ENCODE peak calls at places on chromosomes 16 and 17, in four cellular contexts. T is upper lobe of left lung, O is fibroblast of lung, B is thyroid gland. G is an unnamed sample.

GRCh38 chr17:55334285-55334684 is 69.5 kb downstream of the HLF start:
- DNase-seq in T (no peak), O (no peak), B (no peak), G (no peak)

GRCh38 chr17:36993227-36993626 is 44.5 kb downstream of the AATF start:
- DNase-seq in T (no peak), O (no peak), B (no peak), G (no peak)

GRCh38 chr16:86031141-86031678 is 132.2 kb downstream of the IRF8 start:
- DNase-seq in T (no peak), O (no peak), B (no peak), G (no peak)

GRCh38 chr17:66715745-66716156 is 119.2 kb upstream of the CACNG5 start:
- DNase-seq in T (no peak), O (peak), B (no peak), G (peak)

GRCh38 chr17:77254961-77255741 is 114.4 kb downstream of the SEC14L1 start:
- DNase-seq in T (peak), O (peak), B (peak), G (no peak)

GRCh38 chr16:13036600-13036999 is 135.2 kb downstream of the SHISA9 start:
- DNase-seq in T (no peak), O (peak), B (peak), G (peak)

GRCh38 chr17:79233916-79234551 is 159.4 kb downstream of the ENGASE start:
- DNase-seq in T (no peak), O (no peak), B (no peak), G (no peak)

GRCh38 chr16:79651363-79651762 is 50.8 kb upstream of the MAF start:
- DNase-seq in T (peak), O (peak), B (peak), G (peak)

GRCh38 chr17:4598776-4599504 is 14.6 kb downstream of the SMTNL2 start:
- DNase-seq in T (no peak), O (peak), B (peak), G (no peak)

GRCh38 chr17:71208111-71208704 is 912.6 kb upstream of the SOX9 start:
- DNase-seq in T (no peak), O (peak), B (no peak), G (no peak)

GRCh38 chr17:12995896-12996295 is 21.9 kb downstream of the ELAC2 start:
- DNase-seq in T (no peak), O (no peak), B (no peak), G (no peak)

GRCh38 chr16:48556913-48557351 is 53.0 kb downstream of the N4BP1 start:
- DNase-seq in T (no peak), O (peak), B (no peak), G (no peak)

GRCh38 chr16:2819939-2820835 is 3.1 kb downstream of the PRSS21 start:
- DNase-seq in T (no peak), O (no peak), B (no peak), G (no peak)

GRCh38 chr16:66240996-66241395 is 125.5 kb upstream of the CDH5 start:
- DNase-seq in T (no peak), O (no peak), B (no peak), G (no peak)

GRCh38 chr17:45123076-45123770 is 9.1 kb downstream of the PLCD3 start:
- DNase-seq in T (no peak), O (no peak), B (no peak), G (no peak)

GRCh38 chr17:48441231-48441711 is 11.3 kb upstream of the SKAP1 start:
- DNase-seq in T (no peak), O (no peak), B (no peak), G (no peak)

GRCh38 chr17:79325707-79326106 is 251.1 kb downstream of the ENGASE start:
- DNase-seq in T (no peak), O (no peak), B (no peak), G (no peak)

GRCh38 chr17:45020354-45021138 is 30.9 kb downstream of the DCAKD start:
- DNase-seq in T (no peak), O (peak), B (peak), G (peak)

GRCh38 chr16:87681990-87682570 is 79.8 kb downstream of the JPH3 start:
- DNase-seq in T (no peak), O (peak), B (no peak), G (peak)

GRCh38 chr16:84548971-84549844 is 44.7 kb upstream of the MEAK7 start:
- DNase-seq in T (no peak), O (no peak), B (no peak), G (no peak)

GRCh38 chr17:57519199-57519598 is 225.9 kb downstream of the CCDC182 start:
- DNase-seq in T (no peak), O (peak), B (peak), G (no peak)

GRCh38 chr17:49645654-49646053 is 32.2 kb downstream of the SPOP start:
- DNase-seq in T (no peak), O (no peak), B (no peak), G (no peak)

GRCh38 chr16:9033125-9033830 is 58.2 kb upstream of the HAPSTR1 start:
- DNase-seq in T (peak), O (peak), B (peak), G (no peak)

GRCh38 chr17:51640108-51640622 is 379.8 kb downstream of the UTP18 start:
- DNase-seq in T (no peak), O (no peak), B (no peak), G (no peak)

GRCh38 chr17:38595892-38596291 is 9.9 kb downstream of the SRCIN1 start:
- DNase-seq in T (no peak), O (no peak), B (no peak), G (no peak)

GRCh38 chr17:28173071-28173561 is 130.6 kb downstream of the NLK start:
- DNase-seq in T (no peak), O (no peak), B (no peak), G (no peak)

GRCh38 chr17:66691644-66692500 is 143.0 kb upstream of the CACNG5 start:
- DNase-seq in T (peak), O (peak), B (no peak), G (peak)

GRCh38 chr17:2388705-2389099 is 12.2 kb downstream of the MNT start:
- DNase-seq in T (no peak), O (no peak), B (no peak), G (no peak)

GRCh38 chr17:68821860-68822693 is 133.1 kb downstream of the ABCA8 start:
- DNase-seq in T (no peak), O (peak), B (no peak), G (peak)

GRCh38 chr16:11030990-11031510 is 86.7 kb downstream of the CLEC16A start:
- DNase-seq in T (no peak), O (no peak), B (no peak), G (no peak)

DNA sequence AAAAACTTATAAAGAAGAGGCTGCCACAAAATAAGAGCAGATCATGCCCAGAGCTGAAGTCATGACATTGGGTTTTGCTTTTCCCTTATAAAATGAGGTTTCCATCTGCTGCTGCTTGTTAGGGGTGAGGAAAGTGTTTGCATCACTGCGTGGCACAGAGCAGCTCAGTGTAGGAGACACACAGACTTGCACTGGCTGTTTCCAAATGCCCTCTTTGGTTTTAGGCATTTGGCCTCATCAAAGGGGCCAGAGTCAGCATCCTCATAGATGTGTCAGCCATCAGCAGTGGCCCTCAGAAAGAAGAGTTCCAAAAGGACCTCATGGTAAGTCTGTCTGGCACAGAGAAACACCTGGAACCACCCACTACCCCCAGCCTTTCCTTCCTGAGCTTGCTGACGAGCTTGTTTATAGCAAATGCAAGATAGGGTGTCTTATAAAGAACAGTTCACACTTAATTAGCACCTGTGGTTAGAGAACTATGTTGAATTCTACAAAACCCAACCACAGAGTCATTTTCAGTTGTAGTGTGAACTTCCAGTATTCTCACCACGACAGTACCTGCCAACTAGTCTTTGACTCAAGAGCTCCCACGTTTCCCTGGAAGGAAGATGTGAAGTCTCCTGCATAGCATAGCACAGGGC is 17.0 kb downstream of the VWA3A start:
- DNase-seq in T (no peak), O (no peak), B (no peak), G (no peak)
- H3K4me3 ChIP-seq in T (no peak), O (no peak), B (no peak), G (no peak)

GRCh38 chr16:89491238-89491869 is 993 bp upstream of the ANKRD11 start:
- DNase-seq in T (no peak), O (peak), B (no peak), G (no peak)
- TF ChIP-seq CTCF in T (no peak), O (no peak), B (no peak), G (no peak)

DNA sequence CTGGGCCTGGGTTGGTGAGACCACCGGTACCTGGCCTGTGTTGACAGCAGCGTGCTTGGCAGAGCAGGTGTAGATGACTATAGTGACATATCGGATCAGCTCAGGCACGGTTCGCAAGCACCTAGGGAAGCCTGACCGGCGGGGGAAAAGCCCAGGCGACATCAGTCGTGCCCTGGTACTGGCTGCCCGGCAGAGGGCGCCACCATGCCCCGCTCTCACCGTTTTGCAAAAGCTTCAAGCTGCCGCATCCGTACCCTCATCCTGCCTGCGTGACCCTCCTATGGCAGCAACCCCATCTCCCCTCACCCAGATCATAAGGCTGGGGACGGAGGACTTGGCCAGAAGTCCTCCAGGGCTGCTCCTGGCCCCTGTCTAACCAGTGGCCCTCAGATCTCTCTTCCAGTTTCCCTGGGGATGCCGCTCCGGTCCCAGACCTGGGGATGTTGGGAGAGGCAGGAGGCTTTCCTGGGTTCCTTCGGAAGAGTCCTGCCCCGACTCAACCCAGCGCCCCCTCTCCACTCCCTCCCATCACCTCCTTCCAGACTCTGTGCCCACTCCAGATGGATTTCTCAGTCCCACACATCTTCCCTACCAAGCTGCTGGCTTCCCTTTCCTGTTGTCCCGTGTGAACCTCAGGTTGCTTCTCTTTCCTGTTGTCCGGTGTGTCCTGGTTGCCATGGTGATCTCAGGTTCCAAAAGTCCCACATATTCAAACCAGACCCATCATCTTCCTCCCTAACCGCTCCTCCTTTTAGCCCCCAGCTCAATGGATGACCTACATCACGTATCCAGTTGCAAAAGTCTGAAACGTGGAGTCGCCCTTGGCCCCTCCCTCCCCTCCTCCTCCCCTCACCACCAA is 13.7 kb downstream of the ALOX12B start:
- DNase-seq in T (peak), O (peak), B (peak), G (no peak)
- H3K4me3 ChIP-seq in T (no peak), O (no peak), B (no peak), G (no peak)

GRCh38 chr17:34892864-34893263 is 68.4 kb downstream of the CCT6B start:
- DNase-seq in T (no peak), O (no peak), B (no peak), G (no peak)
- TF ChIP-seq CTCF in T (no peak), O (peak), B (peak), G (no peak)

DNA sequence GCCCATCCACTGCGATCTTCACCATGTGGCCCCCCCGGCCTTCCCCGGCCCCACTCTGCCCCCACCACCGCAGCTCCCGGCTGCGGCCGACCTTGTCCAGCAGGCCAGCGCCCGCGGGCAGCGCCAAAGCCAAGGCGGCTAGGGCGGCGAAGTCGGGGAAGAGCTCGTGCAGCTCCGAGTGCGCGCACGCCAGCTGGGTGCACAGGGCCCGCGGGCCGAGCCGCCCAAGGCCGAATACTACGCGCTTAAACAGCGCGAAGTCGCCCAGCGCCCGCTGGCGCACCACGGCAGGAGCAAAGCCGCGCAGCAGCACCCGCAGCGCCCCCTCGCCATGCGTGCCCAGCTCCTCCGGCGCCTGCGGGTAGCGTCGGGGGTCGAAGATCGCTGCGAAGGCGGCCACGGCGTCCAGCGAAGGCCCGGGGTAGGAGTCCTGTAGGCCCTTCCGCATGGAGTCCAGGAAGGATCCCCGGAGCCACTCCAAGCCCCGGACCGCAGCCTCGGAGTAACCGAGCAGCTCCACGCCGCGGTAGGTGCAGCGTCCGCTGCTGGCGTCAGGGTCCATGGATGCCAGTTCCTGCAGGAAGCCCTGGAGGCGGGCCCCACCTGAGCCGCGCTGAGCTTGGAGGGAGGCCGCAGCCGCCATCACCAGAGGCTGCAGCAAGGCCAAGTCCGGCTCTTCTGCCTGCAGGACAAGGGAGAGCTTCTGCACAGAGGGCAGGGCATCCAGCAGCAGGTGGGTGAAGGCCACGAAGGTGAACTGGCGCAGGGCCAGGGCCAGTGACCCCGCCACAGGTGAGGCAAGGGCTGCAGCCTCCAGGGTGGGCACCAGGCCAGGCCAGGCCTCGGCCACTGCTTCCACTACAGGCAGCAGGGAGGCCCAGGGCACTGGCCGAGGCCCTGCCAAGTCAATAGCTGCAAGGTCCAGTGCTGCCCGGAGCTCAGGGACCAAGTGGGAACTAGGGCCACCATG is 10.3 kb downstream of the C17orf113 start:
- DNase-seq in T (no peak), O (no peak), B (no peak), G (no peak)
- H3K4me3 ChIP-seq in T (no peak), O (no peak), B (no peak), G (no peak)

GRCh38 chr17:15447928-15448579 is 19.4 kb downstream of the CDRT4 start:
- DNase-seq in T (no peak), O (no peak), B (no peak), G (no peak)

GRCh38 chr17:15442316-15443185 is 24.9 kb downstream of the CDRT4 start:
- DNase-seq in T (no peak), O (no peak), B (no peak), G (no peak)

GRCh38 chr17:15444805-15445204 is 22.6 kb downstream of the CDRT4 start:
- DNase-seq in T (no peak), O (no peak), B (no peak), G (no peak)

GRCh38 chr17:15448580-15448956 is 18.9 kb downstream of the CDRT4 start:
- DNase-seq in T (no peak), O (no peak), B (no peak), G (no peak)

DNA sequence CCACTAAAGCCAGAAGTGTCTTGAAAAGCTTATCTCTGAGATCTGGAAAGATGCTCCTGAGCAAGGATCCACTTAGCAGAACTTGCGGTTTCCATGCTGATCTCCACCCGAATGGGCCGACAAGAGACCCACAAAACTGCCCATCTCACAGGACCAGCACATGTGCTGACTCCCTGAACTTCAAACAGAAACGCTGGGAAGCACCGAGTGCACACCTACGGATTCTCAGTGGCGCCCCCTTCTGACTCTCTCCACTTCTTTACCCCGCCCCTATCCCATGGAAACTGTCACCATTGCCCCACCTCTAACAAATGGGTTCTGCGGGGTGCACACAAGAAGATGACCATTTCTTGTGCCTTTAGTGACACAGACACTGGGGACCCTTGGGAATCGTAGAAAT is 21.4 kb downstream of the CDRT4 start:
- DNase-seq in T (no peak), O (no peak), B (no peak), G (no peak)
- TF ChIP-seq CTCF in T (no peak), O (no peak), B (no peak), G (no peak)

GRCh38 chr17:76148015-76148326 is 6.9 kb upstream of the FOXJ1 start:
- DNase-seq in T (no peak), O (no peak), B (no peak), G (no peak)

GRCh38 chr17:76142044-76143041 is 1.3 kb upstream of the FOXJ1 start:
- DNase-seq in T (no peak), O (no peak), B (no peak), G (no peak)

GRCh38 chr17:76146053-76146875 is 5.2 kb upstream of the FOXJ1 start:
- DNase-seq in T (no peak), O (no peak), B (no peak), G (no peak)

GRCh38 chr17:76147211-76148014 is 6.4 kb upstream of the FOXJ1 start:
- DNase-seq in T (no peak), O (peak), B (no peak), G (no peak)

GRCh38 chr17:76145231-76146052 is 4.4 kb upstream of the FOXJ1 start:
- DNase-seq in T (no peak), O (no peak), B (no peak), G (no peak)
- H3K4me3 ChIP-seq in T (no peak), O (no peak), B (no peak), G (no peak)

G was measured in astrocyte of the cerebellum.